ENCODE peak calls at places on chromosomes 11 and 22, in seven cellular contexts. D is psoas muscle, X is mesendoderm, L is mammary epithelial cell, P is dorsolateral prefrontal cortex, G is K562, K is astrocyte of the spinal cord. Q is an unnamed sample.

GRCh38 chr22:49996192-49996531 is 16.4 kb downstream of the IL17REL start:
- DNase-seq in K (no peak), L (no peak), P (no peak), D (no peak), X (no peak), G (no peak), Q (no peak)

GRCh38 chr11:28146123-28146751 is 38.0 kb downstream of the METTL15 start:
- DNase-seq in G (no peak), X (peak), L (peak), D (no peak), K (peak), P (no peak), Q (no peak)

GRCh38 chr11:102527041-102527440 is 3.5 kb downstream of the MMP7 start:
- DNase-seq in L (no peak), D (no peak), P (no peak), X (no peak), G (no peak), K (no peak), Q (no peak)

GRCh38 chr11:30125461-30125860 is 105.4 kb upstream of the FSHB start:
- DNase-seq in D (no peak), P (no peak), L (no peak), K (no peak), G (no peak), X (no peak), Q (no peak)

GRCh38 chr11:21514298-21514697 is 678.6 kb upstream of the ANO5 start:
- DNase-seq in X (peak), K (no peak), D (no peak), P (no peak), L (no peak), G (no peak), Q (no peak)

GRCh38 chr22:41487037-41487963 is 18.4 kb downstream of the ACO2 start:
- DNase-seq in G (no peak), K (no peak), X (no peak), L (no peak), D (no peak), P (no peak), Q (no peak)

GRCh38 chr11:15123849-15124248 is 9.1 kb downstream of the INSC start:
- DNase-seq in G (no peak), X (peak), L (peak), K (peak), D (no peak), P (no peak), Q (no peak)

GRCh38 chr22:38715176-38715764 is 9.5 kb downstream of the GTPBP1 start:
- DNase-seq in L (no peak), X (no peak), D (no peak), G (no peak), P (no peak), K (no peak), Q (no peak)

GRCh38 chr22:42754658-42755057 is 34.0 kb upstream of the A4GALT start:
- DNase-seq in K (peak), G (peak), D (no peak), X (no peak), P (no peak), L (peak), Q (no peak)

GRCh38 chr11:119700536-119701346 is 28.3 kb downstream of the NECTIN1 start:
- DNase-seq in G (no peak), P (no peak), X (no peak), K (no peak), L (peak), D (no peak), Q (peak)

GRCh38 chr22:48493733-48494132 is 1333.9 kb downstream of the BRD1 start:
- DNase-seq in D (peak), L (no peak), G (no peak), P (peak), K (no peak), X (no peak), Q (peak)

GRCh38 chr11:28259177-28259843 is 151.1 kb downstream of the METTL15 start:
- DNase-seq in P (no peak), K (no peak), D (no peak), G (no peak), L (no peak), X (no peak), Q (peak)

GRCh38 chr11:103222801-103223200 is 113.6 kb downstream of the DYNC2H1 start:
- DNase-seq in L (no peak), G (no peak), K (peak), X (no peak), P (no peak), D (no peak), Q (no peak)

GRCh38 chr11:129277216-129277838 is 85.2 kb upstream of the ARHGAP32 start:
- DNase-seq in P (no peak), K (peak), L (no peak), G (no peak), D (no peak), X (no peak), Q (no peak)

GRCh38 chr11:65776196-65776595 is 4.6 kb downstream of the AP5B1 start:
- DNase-seq in D (no peak), P (no peak), G (no peak), X (no peak), K (no peak), L (no peak), Q (no peak)

GRCh38 chr11:12678991-12679390 is 4.8 kb downstream of the TEAD1 start:
- DNase-seq in D (no peak), G (no peak), X (no peak), L (no peak), K (peak), P (no peak), Q (no peak)

GRCh38 chr11:101797335-101797734 is 117.5 kb upstream of the CEP126 start:
- DNase-seq in P (no peak), D (no peak), K (peak), X (no peak), L (no peak), G (no peak), Q (no peak)

GRCh38 chr11:61963016-61963281 is 4.5 kb downstream of the FTH1 start:
- DNase-seq in X (peak), D (no peak), G (peak), K (no peak), P (no peak), L (no peak), Q (no peak)

GRCh38 chr22:22823126-22823804 is 64.4 kb upstream of the IGLL5 start:
- DNase-seq in K (no peak), X (no peak), P (no peak), D (no peak), L (no peak), G (no peak), Q (no peak)

GRCh38 chr11:103700605-103701004 is 335.8 kb upstream of the DDI1 start:
- DNase-seq in X (no peak), D (no peak), K (peak), L (peak), G (no peak), P (no peak), Q (no peak)

GRCh38 chr11:27842290-27842689 is 142.0 kb upstream of the BDNF start:
- DNase-seq in L (no peak), X (no peak), K (no peak), D (no peak), G (no peak), P (no peak), Q (no peak)

GRCh38 chr22:50403701-50404101 is 60.6 kb downstream of the PPP6R2 start:
- DNase-seq in P (no peak), K (no peak), G (no peak), X (no peak), D (peak), L (no peak), Q (peak)

GRCh38 chr11:125123947-125124633 is 12.7 kb upstream of the TMEM218 start:
- DNase-seq in D (peak), L (peak), P (no peak), X (peak), G (peak), K (peak), Q (peak)

GRCh38 chr11:64120951-64121569 is 44.9 kb downstream of the MACROD1 start:
- DNase-seq in P (no peak), L (peak), K (peak), D (peak), X (no peak), G (no peak), Q (no peak)

GRCh38 chr11:76256448-76256847 is 50.1 kb upstream of the WNT11 start:
- DNase-seq in P (no peak), L (no peak), D (no peak), X (peak), K (no peak), G (no peak), Q (peak)

GRCh38 chr22:41762980-41763779 is 37.3 kb upstream of the CCDC134 start:
- DNase-seq in G (peak), L (peak), D (no peak), K (no peak), X (peak), P (no peak), Q (no peak)

GRCh38 chr22:35480143-35480542 is 60.5 kb upstream of the RASD2 start:
- DNase-seq in G (no peak), P (no peak), L (no peak), X (no peak), K (peak), D (peak), Q (no peak)

GRCh38 chr11:129346916-129347315 is 28.7 kb upstream of the BARX2 start:
- DNase-seq in G (no peak), K (no peak), L (peak), X (no peak), D (no peak), P (no peak), Q (no peak)

GRCh38 chr11:127491589-127491988 is 491.0 kb upstream of the KIRREL3 start:
- DNase-seq in K (no peak), P (no peak), G (no peak), D (no peak), X (no peak), L (no peak), Q (no peak)

GRCh38 chr11:88414385-88414861 is 76.9 kb upstream of the CTSC start:
- DNase-seq in P (no peak), X (no peak), L (peak), K (peak), D (no peak), G (no peak), Q (peak)

GRCh38 chr22:32444068-32444467 is 20.2 kb downstream of the BPIFC start:
- DNase-seq in K (no peak), L (peak), P (no peak), D (no peak), X (peak), G (peak), Q (no peak)

GRCh38 chr11:57458060-57458409 is 2.3 kb upstream of the RTN4RL2 start:
- DNase-seq in D (no peak), X (peak), P (no peak), K (no peak), L (no peak), G (no peak), Q (no peak)

GRCh38 chr11:130405428-130405827 is 23.0 kb downstream of the ADAMTS8 start:
- DNase-seq in L (no peak), P (no peak), D (no peak), K (no peak), G (no peak), X (no peak), Q (no peak)

GRCh38 chr11:69926376-69927050 is 107.3 kb upstream of the FGF3 start:
- DNase-seq in L (no peak), G (no peak), P (peak), K (no peak), X (no peak), D (peak), Q (peak)

GRCh38 chr11:70226967-70227366 is 23.9 kb downstream of the FADD start:
- DNase-seq in G (peak), X (peak), P (no peak), D (no peak), L (no peak), K (no peak), Q (no peak)

GRCh38 chr11:65425971-65426838 is 3.6 kb downstream of the NEAT1 start:
- DNase-seq in P (no peak), K (peak), X (no peak), G (no peak), D (no peak), L (peak), Q (no peak)

GRCh38 chr11:17547051-17547577 is at the start of gene OTOG:
- DNase-seq in X (peak), G (peak), P (no peak), L (no peak), D (no peak), K (no peak), Q (no peak)

GRCh38 chr11:86934263-86934932 is 20.8 kb downstream of the FZD4 start:
- DNase-seq in P (no peak), K (no peak), L (no peak), G (no peak), D (no peak), X (peak), Q (no peak)

GRCh38 chr11:86932942-86933875 is 22.0 kb downstream of the FZD4 start:
- DNase-seq in D (no peak), X (no peak), G (no peak), K (no peak), P (no peak), L (no peak), Q (no peak)

GRCh38 chr11:86934933-86935579 is 20.1 kb downstream of the FZD4 start:
- DNase-seq in X (no peak), D (no peak), P (no peak), L (no peak), G (no peak), K (no peak), Q (no peak)

GRCh38 chr11:86931059-86931964 is 23.9 kb downstream of the FZD4 start:
- DNase-seq in G (peak), X (no peak), D (no peak), K (no peak), P (no peak), L (no peak), Q (no peak)

GRCh38 chr11:86931965-86932332 is 23.2 kb downstream of the FZD4 start:
- DNase-seq in X (peak), L (peak), G (peak), K (no peak), D (no peak), P (no peak), Q (no peak)
- H3K4me3 ChIP-seq in X (no peak), L (no peak), G (peak), K (no peak), D (no peak), P (no peak), Q (no peak)

GRCh38 chr22:28884754-28885375 is 1.5 kb downstream of the ZNRF3 start:
- DNase-seq in X (peak), P (no peak), K (no peak), L (peak), D (no peak), G (no peak), Q (no peak)
- H3K4me3 ChIP-seq in X (peak), P (peak), K (peak), L (peak), D (peak), G (peak), Q (peak)

GRCh38 chr22:25564979-25565677 is 653 bp downstream of the GRK3 start:
- DNase-seq in L (peak), X (peak), K (no peak), P (no peak), G (no peak), D (peak), Q (peak)
- H3K4me3 ChIP-seq in L (peak), X (peak), K (peak), P (peak), G (peak), D (peak), Q (peak)

GRCh38 chr11:3154001-3154599 is 11.0 kb downstream of the OSBPL5 start:
- DNase-seq in L (no peak), P (peak), X (no peak), D (peak), G (peak), K (peak), Q (no peak)
- H3K4me3 ChIP-seq in L (no peak), P (no peak), X (no peak), D (peak), G (no peak), K (no peak), Q (no peak)

GRCh38 chr11:122099345-122100045 is 16.5 kb downstream of the BLID start:
- DNase-seq in X (no peak), K (peak), L (peak), G (no peak), P (no peak), D (no peak), Q (no peak)

GRCh38 chr11:122098223-122098980 is 17.6 kb downstream of the BLID start:
- DNase-seq in G (no peak), X (no peak), D (no peak), L (no peak), P (no peak), K (no peak), Q (no peak)

GRCh38 chr11:122097419-122098001 is 18.5 kb downstream of the BLID start:
- DNase-seq in D (no peak), K (peak), G (no peak), L (peak), P (no peak), X (no peak), Q (no peak)

GRCh38 chr11:122093731-122094130 is 22.3 kb downstream of the BLID start:
- DNase-seq in P (no peak), X (no peak), L (peak), G (no peak), K (peak), D (no peak), Q (no peak)

DNA sequence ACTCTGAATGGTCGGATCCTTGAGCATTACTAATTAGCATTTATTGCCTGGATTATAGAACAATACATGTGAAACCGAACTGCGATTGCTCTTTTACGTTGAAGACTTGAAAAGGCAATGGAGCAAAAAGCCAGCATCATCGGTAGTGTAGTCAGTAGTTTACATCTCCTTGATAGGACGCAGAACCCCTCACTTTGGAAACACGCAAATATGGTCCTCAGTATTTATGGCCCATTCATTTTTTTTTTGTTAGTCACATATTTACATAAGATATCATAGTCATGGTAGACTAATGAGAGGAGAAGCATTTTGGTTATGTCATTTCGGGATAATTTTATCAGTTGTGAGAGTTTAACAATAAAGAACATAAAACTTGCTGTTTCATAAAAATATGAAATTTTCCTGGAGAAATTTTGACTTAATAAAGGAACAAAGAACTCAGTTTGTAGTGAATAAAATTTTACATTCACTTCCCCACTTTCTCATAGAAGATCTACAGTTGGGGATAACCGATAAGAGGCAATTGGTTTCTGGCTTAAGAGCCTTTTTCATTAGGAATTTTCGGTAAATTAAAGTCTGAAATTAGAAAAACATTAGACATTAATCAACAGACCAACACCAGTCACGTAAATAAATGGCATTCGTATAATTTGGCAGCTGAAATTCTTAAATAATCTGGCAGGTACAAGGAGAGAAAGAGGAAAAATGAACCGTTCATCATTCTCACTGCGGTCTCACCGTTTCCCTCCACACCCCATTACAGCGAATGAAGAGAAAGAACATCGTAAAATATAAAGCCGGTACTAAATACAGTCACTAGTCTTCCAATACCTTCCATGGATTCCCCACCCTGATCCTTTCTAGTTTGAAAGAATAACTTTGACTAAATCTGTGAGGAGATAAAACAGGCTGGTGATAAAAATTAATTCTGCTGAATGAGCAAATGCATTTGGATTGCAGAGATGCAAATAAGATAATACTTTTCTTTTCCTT is 19.8 kb downstream of the BLID start:
- DNase-seq in D (no peak), G (no peak), P (no peak), X (no peak), L (peak), K (peak), Q (no peak)
- H3K4me3 ChIP-seq in D (peak), G (no peak), P (peak), X (no peak), L (peak), K (peak), Q (no peak)

GRCh38 chr11:35524780-35525179 is 636 bp downstream of the PAMR1 start:
- DNase-seq in P (no peak), D (no peak), K (peak), G (no peak), L (peak), X (no peak), Q (no peak)
- H3K4me3 ChIP-seq in P (peak), D (peak), K (peak), G (no peak), L (peak), X (no peak), Q (no peak)

GRCh38 chr11:68839953-68840641 is 1.6 kb downstream of the CPT1A start:
- DNase-seq in D (no peak), G (peak), P (no peak), K (peak), X (peak), L (no peak), Q (no peak)

GRCh38 chr11:68842427-68843051 is 823 bp upstream of the CPT1A start:
- DNase-seq in D (no peak), G (no peak), L (no peak), K (no peak), P (no peak), X (no peak), Q (no peak)

GRCh38 chr11:68840661-68841653 is 759 bp downstream of the CPT1A start:
- DNase-seq in K (peak), P (no peak), L (no peak), D (peak), X (no peak), G (peak), Q (peak)

GRCh38 chr11:68843052-68843561 is 1.4 kb upstream of the CPT1A start:
- DNase-seq in G (no peak), D (no peak), X (no peak), P (no peak), L (no peak), K (peak), Q (no peak)

GRCh38 chr11:68841718-68842426 is at the start of gene CPT1A:
- DNase-seq in L (peak), X (no peak), P (no peak), G (peak), K (peak), D (peak), Q (peak)
- H3K4me3 ChIP-seq in L (peak), X (peak), P (peak), G (peak), K (peak), D (peak), Q (peak)

GRCh38 chr22:19149962-19150361 is at the start of gene GSC2:
- DNase-seq in L (no peak), D (no peak), G (no peak), X (no peak), K (no peak), P (no peak), Q (peak)
- H3K4me3 ChIP-seq in L (no peak), D (peak), G (no peak), X (no peak), K (no peak), P (peak), Q (peak)

GRCh38 chr11:73597956-73598718 is at the start of gene FAM168A:
- DNase-seq in D (peak), X (peak), P (peak), K (peak), G (peak), L (peak), Q (peak)

GRCh38 chr11:73597340-73597955 is 464 bp downstream of the FAM168A start:
- DNase-seq in P (no peak), G (peak), K (no peak), X (peak), D (no peak), L (no peak), Q (no peak)

GRCh38 chr11:73592640-73593039 is 5.3 kb downstream of the FAM168A start:
- DNase-seq in G (no peak), P (no peak), L (no peak), X (no peak), D (no peak), K (no peak), Q (no peak)

GRCh38 chr11:73598719-73599379 is 937 bp upstream of the FAM168A start:
- DNase-seq in P (no peak), G (no peak), D (no peak), L (no peak), X (no peak), K (no peak), Q (no peak)

DNA sequence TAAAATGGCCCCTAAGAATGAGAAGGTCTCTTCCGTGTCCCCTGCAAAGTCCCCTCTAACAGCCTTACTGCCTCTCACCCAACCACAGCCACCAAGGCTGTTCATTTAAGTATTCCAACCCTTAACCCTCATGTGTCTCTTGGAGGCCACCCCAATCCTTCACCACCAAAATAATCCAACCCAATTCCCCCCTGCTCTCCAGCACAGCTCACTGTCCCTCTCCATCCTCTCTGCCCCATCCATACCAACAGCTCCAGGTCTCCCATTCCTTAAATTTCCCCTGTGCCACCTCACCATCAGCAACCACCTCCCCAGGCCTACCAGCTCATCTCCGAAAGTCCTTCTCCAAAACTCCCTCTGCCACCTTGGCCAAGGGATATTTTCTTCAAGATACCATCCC is 1.4 kb downstream of the FAM168A start:
- DNase-seq in G (no peak), L (no peak), P (no peak), X (no peak), D (no peak), K (no peak), Q (no peak)
- H3K4me3 ChIP-seq in G (no peak), L (peak), P (peak), X (no peak), D (peak), K (peak), Q (peak)

Q was measured in left lung.